ENCODE peak calls at places on chromosome 1, in four cellular contexts. K is kidney epithelial cell, G is T-cell, H is osteocyte. M is an unnamed sample.

GRCh38 chr1:32713081-32713480 is 10.5 kb upstream of the SYNC start:
- DNase-seq in H (no peak), G (no peak), K (no peak), M (no peak)

GRCh38 chr1:64242895-64243756 is 39.7 kb downstream of the UBE2U start:
- DNase-seq in G (no peak), K (no peak), H (no peak), M (no peak)

GRCh38 chr1:15939181-15940109 is 36.5 kb downstream of the ZBTB17 start:
- DNase-seq in G (no peak), K (no peak), H (peak; percentile 80), M (no peak)

GRCh38 chr1:7388488-7389185 is 382.5 kb upstream of the VAMP3 start:
- DNase-seq in K (no peak), G (no peak), H (peak; percentile 85), M (no peak)

GRCh38 chr1:11535761-11536572 is 57.0 kb downstream of the DISP3 start:
- DNase-seq in K (no peak), H (no peak), G (no peak), M (no peak)

GRCh38 chr1:111553199-111553598 is 49.8 kb upstream of the ADORA3 start:
- DNase-seq in G (no peak), K (no peak), H (no peak), M (no peak)

GRCh38 chr1:118987431-118988185 is 535 bp downstream of the TBX15 start:
- DNase-seq in K (no peak), G (no peak), H (no peak), M (no peak)

GRCh38 chr1:25500694-25501093 is 42.7 kb upstream of the LDLRAP1 start:
- DNase-seq in G (no peak), H (peak; percentile 34), K (no peak), M (no peak)

GRCh38 chr1:59743324-59744108 is 71.2 kb upstream of the HOOK1 start:
- DNase-seq in H (no peak), K (no peak), G (no peak), M (no peak)

GRCh38 chr1:110555807-110556470 is 37.0 kb upstream of the KCNA10 start:
- DNase-seq in H (no peak), K (no peak), G (no peak), M (no peak)

GRCh38 chr1:234315588-234315987 is 57.7 kb upstream of the COA6 start:
- DNase-seq in G (no peak), H (no peak), K (no peak), M (no peak)

GRCh38 chr1:245779797-245780529 is 625.2 kb downstream of the KIF26B start:
- DNase-seq in H (no peak), G (no peak), K (no peak), M (no peak)

GRCh38 chr1:226945106-226945857 is 5.2 kb downstream of the COQ8A start:
- DNase-seq in H (no peak), G (no peak), K (no peak), M (no peak)

GRCh38 chr1:39915499-39916129 is 13.9 kb upstream of the MYCL start:
- DNase-seq in K (no peak), H (no peak), G (no peak), M (no peak)

GRCh38 chr1:28123461-28123961 is 35.1 kb upstream of the EYA3 start:
- DNase-seq in G (no peak), K (peak; percentile 60), H (no peak), M (no peak)

GRCh38 chr1:223706077-223706988 is 6.0 kb upstream of the CAPN2 start:
- DNase-seq in K (no peak), G (no peak), H (peak; percentile 92), M (peak; percentile 81)

GRCh38 chr1:117359560-117360289 is 7.5 kb upstream of the MAN1A2 start:
- DNase-seq in G (no peak), K (no peak), H (no peak), M (no peak)

GRCh38 chr1:108719654-108720435 is 7.1 kb downstream of the FNDC7 start:
- DNase-seq in K (peak; percentile 67), G (no peak), H (no peak), M (peak; percentile 26)

GRCh38 chr1:212020975-212021374 is 14.4 kb downstream of the INTS7 start:
- DNase-seq in H (no peak), K (no peak), G (no peak), M (no peak)